ENCODE peak calls at places on chromosomes 1 and 21, in seven cellular contexts. One of them, this sample, is unnamed.

GRCh38 chr1:230570724-230571390 is 71.4 kb upstream of the COG2 start:
- DNase-seq in heart left ventricle: no peak
- DNase-seq in cerebellar cortex: no peak
- DNase-seq in activated CD8-positive, alpha-beta memory T cell treated with anti-CD3 and anti-CD28 coated beads for 4 hours: no peak
- DNase-seq in Right ventricle myocardium superior: no peak
- DNase-seq in M059J: no peak
- DNase-seq in stimulated activated naive CD8-positive, alpha-beta T cell treated with anti-CD3 and anti-CD28 coated beads, Interleukin-15, Interleukin-2, amounts not matched to agents 100 U/mL and 50 U/mL, for 24 hours: no peak
- DNase-seq in this sample: no peak

GRCh38 chr1:191368891-191369654 is 789.2 kb upstream of the RGS18 start:
- DNase-seq in M059J: no peak
- DNase-seq in Right ventricle myocardium superior: no peak
- DNase-seq in stimulated activated naive CD8-positive, alpha-beta T cell treated with anti-CD3 and anti-CD28 coated beads, Interleukin-15, Interleukin-2, amounts not matched to agents 100 U/mL and 50 U/mL, for 24 hours: no peak
- DNase-seq in heart left ventricle: no peak
- DNase-seq in cerebellar cortex: no peak
- DNase-seq in activated CD8-positive, alpha-beta memory T cell treated with anti-CD3 and anti-CD28 coated beads for 4 hours: no peak
- DNase-seq in this sample: no peak

GRCh38 chr1:204777591-204777990 is 92.1 kb upstream of the LRRN2 start:
- DNase-seq in M059J: peak
- DNase-seq in activated CD8-positive, alpha-beta memory T cell treated with anti-CD3 and anti-CD28 coated beads for 4 hours: no peak
- DNase-seq in heart left ventricle: no peak
- DNase-seq in stimulated activated naive CD8-positive, alpha-beta T cell treated with anti-CD3 and anti-CD28 coated beads, Interleukin-15, Interleukin-2, amounts not matched to agents 100 U/mL and 50 U/mL, for 24 hours: no peak
- DNase-seq in cerebellar cortex: no peak
- DNase-seq in Right ventricle myocardium superior: no peak
- DNase-seq in this sample: no peak

GRCh38 chr1:53600486-53600885 is 138.5 kb downstream of the GLIS1 start:
- DNase-seq in cerebellar cortex: no peak
- DNase-seq in heart left ventricle: no peak
- DNase-seq in Right ventricle myocardium superior: no peak
- DNase-seq in stimulated activated naive CD8-positive, alpha-beta T cell treated with anti-CD3 and anti-CD28 coated beads, Interleukin-15, Interleukin-2, amounts not matched to agents 100 U/mL and 50 U/mL, for 24 hours: no peak
- DNase-seq in M059J: no peak
- DNase-seq in activated CD8-positive, alpha-beta memory T cell treated with anti-CD3 and anti-CD28 coated beads for 4 hours: no peak
- DNase-seq in this sample: no peak

GRCh38 chr1:162976628-162977027 is 92.5 kb upstream of the RGS4 start:
- DNase-seq in heart left ventricle: no peak
- DNase-seq in activated CD8-positive, alpha-beta memory T cell treated with anti-CD3 and anti-CD28 coated beads for 4 hours: no peak
- DNase-seq in cerebellar cortex: no peak
- DNase-seq in Right ventricle myocardium superior: no peak
- DNase-seq in M059J: no peak
- DNase-seq in stimulated activated naive CD8-positive, alpha-beta T cell treated with anti-CD3 and anti-CD28 coated beads, Interleukin-15, Interleukin-2, amounts not matched to agents 100 U/mL and 50 U/mL, for 24 hours: no peak
- DNase-seq in this sample: peak

GRCh38 chr1:196545239-196545638 is 63.0 kb downstream of the KCNT2 start:
- DNase-seq in Right ventricle myocardium superior: no peak
- DNase-seq in activated CD8-positive, alpha-beta memory T cell treated with anti-CD3 and anti-CD28 coated beads for 4 hours: no peak
- DNase-seq in cerebellar cortex: no peak
- DNase-seq in M059J: no peak
- DNase-seq in heart left ventricle: no peak
- DNase-seq in stimulated activated naive CD8-positive, alpha-beta T cell treated with anti-CD3 and anti-CD28 coated beads, Interleukin-15, Interleukin-2, amounts not matched to agents 100 U/mL and 50 U/mL, for 24 hours: no peak
- DNase-seq in this sample: no peak

GRCh38 chr1:105000793-105001192 is 1251.1 kb downstream of the AMY1C start:
- DNase-seq in M059J: no peak
- DNase-seq in activated CD8-positive, alpha-beta memory T cell treated with anti-CD3 and anti-CD28 coated beads for 4 hours: no peak
- DNase-seq in cerebellar cortex: no peak
- DNase-seq in stimulated activated naive CD8-positive, alpha-beta T cell treated with anti-CD3 and anti-CD28 coated beads, Interleukin-15, Interleukin-2, amounts not matched to agents 100 U/mL and 50 U/mL, for 24 hours: no peak
- DNase-seq in heart left ventricle: no peak
- DNase-seq in Right ventricle myocardium superior: no peak
- DNase-seq in this sample: no peak

GRCh38 chr1:51615780-51616291 is 1.1 kb upstream of the OSBPL9 start:
- DNase-seq in stimulated activated naive CD8-positive, alpha-beta T cell treated with anti-CD3 and anti-CD28 coated beads, Interleukin-15, Interleukin-2, amounts not matched to agents 100 U/mL and 50 U/mL, for 24 hours: no peak
- DNase-seq in M059J: no peak
- DNase-seq in heart left ventricle: no peak
- DNase-seq in Right ventricle myocardium superior: no peak
- DNase-seq in cerebellar cortex: no peak
- DNase-seq in activated CD8-positive, alpha-beta memory T cell treated with anti-CD3 and anti-CD28 coated beads for 4 hours: no peak
- DNase-seq in this sample: no peak

GRCh38 chr1:54115520-54115919 is 37.3 kb downstream of the CDCP2 start:
- DNase-seq in Right ventricle myocardium superior: no peak
- DNase-seq in activated CD8-positive, alpha-beta memory T cell treated with anti-CD3 and anti-CD28 coated beads for 4 hours: no peak
- DNase-seq in cerebellar cortex: no peak
- DNase-seq in M059J: no peak
- DNase-seq in stimulated activated naive CD8-positive, alpha-beta T cell treated with anti-CD3 and anti-CD28 coated beads, Interleukin-15, Interleukin-2, amounts not matched to agents 100 U/mL and 50 U/mL, for 24 hours: no peak
- DNase-seq in heart left ventricle: no peak
- DNase-seq in this sample: no peak

GRCh38 chr1:87402192-87403046 is 73.7 kb downstream of the LMO4 start:
- DNase-seq in M059J: peak
- DNase-seq in heart left ventricle: no peak
- DNase-seq in Right ventricle myocardium superior: no peak
- DNase-seq in cerebellar cortex: no peak
- DNase-seq in stimulated activated naive CD8-positive, alpha-beta T cell treated with anti-CD3 and anti-CD28 coated beads, Interleukin-15, Interleukin-2, amounts not matched to agents 100 U/mL and 50 U/mL, for 24 hours: no peak
- DNase-seq in activated CD8-positive, alpha-beta memory T cell treated with anti-CD3 and anti-CD28 coated beads for 4 hours: no peak
- DNase-seq in this sample: peak

GRCh38 chr1:22507582-22507981 is 55.7 kb upstream of the EPHA8 start:
- DNase-seq in stimulated activated naive CD8-positive, alpha-beta T cell treated with anti-CD3 and anti-CD28 coated beads, Interleukin-15, Interleukin-2, amounts not matched to agents 100 U/mL and 50 U/mL, for 24 hours: no peak
- DNase-seq in Right ventricle myocardium superior: no peak
- DNase-seq in cerebellar cortex: no peak
- DNase-seq in heart left ventricle: no peak
- DNase-seq in M059J: no peak
- DNase-seq in activated CD8-positive, alpha-beta memory T cell treated with anti-CD3 and anti-CD28 coated beads for 4 hours: no peak
- DNase-seq in this sample: no peak

GRCh38 chr1:161069731-161070270 is at the start of gene ARHGAP30:
- DNase-seq in M059J: peak
- DNase-seq in cerebellar cortex: no peak
- DNase-seq in Right ventricle myocardium superior: peak
- DNase-seq in heart left ventricle: peak
- DNase-seq in activated CD8-positive, alpha-beta memory T cell treated with anti-CD3 and anti-CD28 coated beads for 4 hours: peak
- DNase-seq in stimulated activated naive CD8-positive, alpha-beta T cell treated with anti-CD3 and anti-CD28 coated beads, Interleukin-15, Interleukin-2, amounts not matched to agents 100 U/mL and 50 U/mL, for 24 hours: peak
- DNase-seq in this sample: no peak

GRCh38 chr21:38834725-38835124 is 29.0 kb downstream of the ETS2 start:
- DNase-seq in Right ventricle myocardium superior: no peak
- DNase-seq in M059J: no peak
- DNase-seq in activated CD8-positive, alpha-beta memory T cell treated with anti-CD3 and anti-CD28 coated beads for 4 hours: no peak
- DNase-seq in heart left ventricle: no peak
- DNase-seq in stimulated activated naive CD8-positive, alpha-beta T cell treated with anti-CD3 and anti-CD28 coated beads, Interleukin-15, Interleukin-2, amounts not matched to agents 100 U/mL and 50 U/mL, for 24 hours: no peak
- DNase-seq in cerebellar cortex: no peak
- DNase-seq in this sample: no peak

GRCh38 chr21:45050786-45051489 is 23.4 kb upstream of the ADARB1 start:
- DNase-seq in activated CD8-positive, alpha-beta memory T cell treated with anti-CD3 and anti-CD28 coated beads for 4 hours: no peak
- DNase-seq in cerebellar cortex: no peak
- DNase-seq in M059J: peak
- DNase-seq in heart left ventricle: no peak
- DNase-seq in Right ventricle myocardium superior: no peak
- DNase-seq in stimulated activated naive CD8-positive, alpha-beta T cell treated with anti-CD3 and anti-CD28 coated beads, Interleukin-15, Interleukin-2, amounts not matched to agents 100 U/mL and 50 U/mL, for 24 hours: no peak
- DNase-seq in this sample: peak

GRCh38 chr21:41611966-41612606 is 104.1 kb upstream of the TMPRSS2 start:
- DNase-seq in cerebellar cortex: peak
- DNase-seq in M059J: peak
- DNase-seq in activated CD8-positive, alpha-beta memory T cell treated with anti-CD3 and anti-CD28 coated beads for 4 hours: no peak
- DNase-seq in stimulated activated naive CD8-positive, alpha-beta T cell treated with anti-CD3 and anti-CD28 coated beads, Interleukin-15, Interleukin-2, amounts not matched to agents 100 U/mL and 50 U/mL, for 24 hours: no peak
- DNase-seq in heart left ventricle: no peak
- DNase-seq in Right ventricle myocardium superior: no peak
- DNase-seq in this sample: no peak

GRCh38 chr1:97247196-97247595 is 525.6 kb downstream of the PTBP2 start:
- DNase-seq in cerebellar cortex: no peak
- DNase-seq in activated CD8-positive, alpha-beta memory T cell treated with anti-CD3 and anti-CD28 coated beads for 4 hours: no peak
- DNase-seq in Right ventricle myocardium superior: no peak
- DNase-seq in heart left ventricle: no peak
- DNase-seq in stimulated activated naive CD8-positive, alpha-beta T cell treated with anti-CD3 and anti-CD28 coated beads, Interleukin-15, Interleukin-2, amounts not matched to agents 100 U/mL and 50 U/mL, for 24 hours: no peak
- DNase-seq in M059J: no peak
- DNase-seq in this sample: peak

GRCh38 chr1:231032963-231033362 is 7.1 kb downstream of the FAM89A start:
- DNase-seq in heart left ventricle: no peak
- DNase-seq in cerebellar cortex: peak
- DNase-seq in M059J: peak
- DNase-seq in activated CD8-positive, alpha-beta memory T cell treated with anti-CD3 and anti-CD28 coated beads for 4 hours: no peak
- DNase-seq in Right ventricle myocardium superior: no peak
- DNase-seq in stimulated activated naive CD8-positive, alpha-beta T cell treated with anti-CD3 and anti-CD28 coated beads, Interleukin-15, Interleukin-2, amounts not matched to agents 100 U/mL and 50 U/mL, for 24 hours: no peak
- DNase-seq in this sample: no peak